ENCODE peak calls at places on chromosomes 2 and 18, in four cellular contexts. Y is endothelial cell of umbilical vein, M is right cardiac atrium, Q is Karpas-422. R is an unnamed sample.

GRCh38 chr2:241851325-241852115 is 7.2 kb downstream of the PDCD1 start:
- DNase-seq in Q (no peak), Y (no peak), M (no peak), R (no peak)

GRCh38 chr2:23042176-23042909 is 342.6 kb upstream of the KLHL29 start:
- DNase-seq in Y (no peak), M (peak; percentile 39), Q (no peak), R (peak; percentile 3)

GRCh38 chr18:56327171-56327885 is 311.1 kb downstream of the TXNL1 start:
- DNase-seq in Q (no peak), M (no peak), Y (no peak), R (no peak)

GRCh38 chr2:240374085-240374907 is 61.2 kb upstream of the GPC1 start:
- DNase-seq in Q (no peak), M (peak; percentile 81), Y (no peak), R (no peak)

GRCh38 chr2:85087541-85087940 is 45.7 kb upstream of the TCF7L1 start:
- DNase-seq in Q (no peak), M (no peak), Y (no peak), R (no peak)

GRCh38 chr2:217494572-217494971 is 508.2 kb downstream of the TNS1 start:
- DNase-seq in Y (no peak), Q (no peak), M (no peak), R (no peak)

GRCh38 chr2:235978022-235978421 is 190.2 kb downstream of the GBX2 start:
- DNase-seq in M (no peak), Q (no peak), Y (no peak), R (no peak)

GRCh38 chr2:26616864-26617135 is 24.4 kb downstream of the CIB4 start:
- DNase-seq in Y (no peak), Q (no peak), M (no peak), R (no peak)

GRCh38 chr2:180196419-180196977 is 189.4 kb upstream of the CWC22 start:
- DNase-seq in Q (no peak), Y (no peak), M (no peak), R (no peak)

GRCh38 chr2:73907840-73908452 is 15.1 kb downstream of the ACTG2 start:
- DNase-seq in Y (no peak), M (peak; percentile 23), Q (peak; percentile 85), R (peak; percentile 6)

GRCh38 chr2:2184549-2185249 is 146.4 kb downstream of the MYT1L start:
- DNase-seq in Q (no peak), Y (no peak), M (no peak), R (no peak)

GRCh38 chr2:177413703-177414102 is 21.1 kb downstream of the AGPS start:
- DNase-seq in M (no peak), Y (no peak), Q (no peak), R (no peak)

GRCh38 chr2:22517141-22517540 is 867.8 kb upstream of the KLHL29 start:
- DNase-seq in M (no peak), Q (no peak), Y (no peak), R (no peak)

GRCh38 chr2:168470880-168471475 is 14.9 kb downstream of the CERS6 start:
- DNase-seq in Y (no peak), Q (peak; percentile 67), M (no peak), R (no peak)

GRCh38 chr18:29163596-29163995 is 986.7 kb upstream of the CDH2 start:
- DNase-seq in Y (no peak), M (no peak), Q (no peak), R (no peak)

GRCh38 chr18:52343731-52344340 is 3.8 kb downstream of the DCC start:
- DNase-seq in Q (no peak), M (no peak), Y (no peak), R (no peak)

GRCh38 chr2:96116424-96116878 is at the start of gene ADRA2B:
- DNase-seq in Y (peak; percentile 19), Q (peak; percentile 66), M (peak; percentile 54), R (peak; percentile 77)

GRCh38 chr2:51995293-51995692 is 963.4 kb upstream of the NRXN1 start:
- DNase-seq in M (no peak), Q (no peak), Y (peak; percentile 3), R (no peak)

GRCh38 chr2:109341363-109341762 is 212.4 kb downstream of the SH3RF3 start:
- DNase-seq in Y (no peak), Q (no peak), M (no peak), R (no peak)

GRCh38 chr18:59613903-59614302 is 83.3 kb downstream of the CCBE1 start:
- DNase-seq in Q (no peak), M (no peak), Y (no peak), R (no peak)

GRCh38 chr2:15050483-15050882 is 418.0 kb downstream of the LRATD1 start:
- DNase-seq in Y (no peak), Q (no peak), M (no peak), R (no peak)

GRCh38 chr18:35178260-35178659 is 62.6 kb upstream of the ZNF397 start:
- DNase-seq in M (no peak), Q (peak; percentile 55), Y (no peak), R (no peak)

GRCh38 chr18:78494204-78494603 is 485.4 kb upstream of the SALL3 start:
- DNase-seq in Q (no peak), M (no peak), Y (no peak), R (no peak)

GRCh38 chr2:47735046-47735445 is 47.9 kb upstream of the MSH6 start:
- DNase-seq in Y (no peak), M (no peak), Q (no peak), R (no peak)

GRCh38 chr2:12931211-12931844 is 214.6 kb downstream of the TRIB2 start:
- DNase-seq in Y (peak; percentile 59), M (no peak), Q (peak; percentile 53), R (no peak)

GRCh38 chr2:54384301-54385035 is 71.7 kb upstream of the SPTBN1 start:
- DNase-seq in Q (no peak), Y (no peak), M (no peak), R (peak; percentile 47)

GRCh38 chr18:28040216-28040615 is 136.7 kb downstream of the CDH2 start:
- DNase-seq in Y (no peak), Q (no peak), M (no peak), R (no peak)
- H3K4me1 ChIP-seq in Y (peaks cover 15% of the 10 kb centered on the region), Q (no peaks in the 10 kb centered on the region), M (peaks cover 3% of the 10 kb centered on the region), R (no peaks in the 10 kb centered on the region)

DNA sequence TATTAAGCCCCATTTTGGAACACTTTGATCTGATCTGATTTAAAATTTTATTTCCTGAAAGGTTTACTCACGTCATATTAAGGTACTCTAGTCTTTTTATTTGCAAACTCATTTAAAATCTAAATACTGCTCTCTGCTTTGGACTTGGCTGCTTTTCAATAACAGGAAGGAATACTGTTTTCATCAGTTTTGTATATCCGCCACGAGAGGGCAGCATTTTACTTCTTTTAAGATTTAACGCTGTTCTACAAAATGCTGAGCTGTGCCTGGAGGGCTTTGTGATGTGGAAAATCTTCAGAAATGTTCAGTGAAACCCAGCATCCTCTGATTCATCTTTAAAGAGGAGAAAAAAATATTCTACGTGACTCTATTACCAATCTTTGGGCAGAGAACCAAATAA is 37.5 kb upstream of the SLC38A11 start:
- DNase-seq in Q (peak; percentile 87), M (peak; percentile 15), Y (peak; percentile 71), R (peak; percentile 63)
- H3K4me3 ChIP-seq in Q (no peak overlapping the region), M (no peak overlapping the region), Y (no peak overlapping the region), R (no peak overlapping the region)

GRCh38 chr18:24006731-24007308 is 7.7 kb upstream of the TTC39C start:
- DNase-seq in Q (no peak), Y (no peak), M (no peak), R (no peak)

GRCh38 chr18:24011095-24011917 is 3.2 kb upstream of the TTC39C start:
- DNase-seq in Q (no peak), Y (no peak), M (no peak), R (no peak)

GRCh38 chr18:24010673-24011072 is 3.9 kb upstream of the TTC39C start:
- DNase-seq in Y (no peak), M (no peak), Q (no peak), R (no peak)

GRCh38 chr18:24009651-24010333 is 4.8 kb upstream of the TTC39C start:
- DNase-seq in M (no peak), Q (no peak), Y (no peak), R (no peak)

DNA sequence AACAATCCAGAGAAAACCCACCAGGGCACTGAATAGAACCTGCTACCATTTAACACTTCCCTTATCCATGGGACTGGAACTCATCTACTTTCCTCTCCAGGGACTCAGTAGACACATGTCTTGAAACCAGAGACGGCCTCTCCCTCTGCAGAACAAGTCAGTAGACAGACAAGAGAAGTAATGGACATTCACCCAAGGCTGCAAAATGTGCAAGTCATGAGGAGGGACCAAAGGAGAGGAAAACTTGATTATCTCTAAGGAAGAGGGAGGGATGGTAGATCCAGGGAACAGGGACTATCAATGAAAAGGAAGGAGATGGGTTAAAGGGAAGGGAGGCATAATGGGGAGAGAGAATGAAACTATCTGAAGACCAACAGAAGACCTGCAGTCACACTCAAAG is 5.3 kb upstream of the TTC39C start:
- DNase-seq in Y (no peak), Q (no peak), M (no peak), R (no peak)
- H3K27ac ChIP-seq in Y (no peak overlapping the region), Q (no peak overlapping the region), M (no peak overlapping the region), R (no peak overlapping the region)

DNA sequence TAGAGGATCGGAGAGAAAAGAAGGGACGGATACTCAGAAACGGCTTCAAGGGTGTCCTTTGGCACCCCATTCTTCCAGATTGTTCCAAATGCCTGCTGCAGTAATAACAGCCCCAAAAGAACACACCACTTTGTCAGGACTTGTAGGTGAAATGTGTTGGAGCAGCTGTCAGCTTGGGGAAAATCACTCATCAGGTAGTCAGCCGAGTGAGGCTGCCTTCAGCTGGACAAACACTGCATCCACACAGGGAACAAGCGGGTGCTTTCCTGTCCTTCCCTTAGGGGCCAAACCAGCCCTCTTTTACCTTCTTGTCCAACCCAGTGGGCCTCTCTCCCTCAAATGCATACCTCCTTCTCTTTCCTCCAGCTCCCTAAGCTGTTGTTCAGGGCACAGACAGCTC is 48.2 kb downstream of the BCL11A start:
- DNase-seq in Y (no peak), Q (no peak), M (no peak), R (no peak)
- H3K4me1 ChIP-seq in Y (no peaks in the 10 kb centered on the region), Q (peaks cover 89% of the 10 kb centered on the region), M (peaks cover 6% of the 10 kb centered on the region), R (no peaks in the 10 kb centered on the region)

GRCh38 chr18:26545737-26546136 is 2.6 kb downstream of the KCTD1 start:
- DNase-seq in Q (no peak), M (no peak), Y (no peak), R (no peak)

GRCh38 chr18:26546170-26546874 is 2.0 kb downstream of the KCTD1 start:
- DNase-seq in Y (peak; percentile 46), Q (no peak), M (no peak), R (no peak)

GRCh38 chr18:26545335-26545734 is 3.0 kb downstream of the KCTD1 start:
- DNase-seq in Q (no peak), M (no peak), Y (no peak), R (no peak)

GRCh38 chr18:26543368-26543767 is 5.0 kb downstream of the KCTD1 start:
- DNase-seq in Y (no peak), M (no peak), Q (no peak), R (no peak)

GRCh38 chr18:26544459-26544858 is 3.9 kb downstream of the KCTD1 start:
- DNase-seq in Y (no peak), M (no peak), Q (no peak), R (no peak)
- H3K4me3 ChIP-seq in Y (no peak overlapping the region), M (peak overlapping the region; percentile 30), Q (no peak overlapping the region), R (no peak overlapping the region)

DNA sequence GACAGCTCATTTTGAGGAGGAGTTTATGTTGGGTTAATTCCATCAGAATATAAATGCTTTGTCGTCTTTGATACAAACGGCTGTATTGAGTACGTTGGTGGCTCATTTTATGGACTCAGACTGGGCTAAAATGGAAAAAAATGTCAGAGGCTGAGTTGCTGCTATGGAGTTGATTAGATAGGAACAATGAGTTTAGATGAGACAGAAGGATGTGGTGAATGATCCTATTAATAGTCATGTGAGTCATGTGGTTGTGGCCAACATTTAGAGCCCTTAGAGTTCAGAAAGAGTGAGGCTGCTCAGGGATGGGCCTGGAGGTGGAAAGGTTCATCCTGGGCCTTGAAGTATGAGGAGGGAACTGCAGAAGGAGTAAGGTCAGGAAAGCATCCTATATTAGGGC is 434.2 kb downstream of the MEIS1 start:
- DNase-seq in M (no peak), Y (peak; percentile 58), Q (no peak), R (no peak)
- H3K27ac ChIP-seq in M (no peak overlapping the region), Y (no peak overlapping the region), Q (no peak overlapping the region), R (no peak overlapping the region)

GRCh38 chr18:44744206-44745180 is 63.8 kb downstream of the SETBP1 start:
- DNase-seq in Q (no peak), M (peak; percentile 28), Y (no peak), R (peak; percentile 44)
- H3K4me1 ChIP-seq in Q (no peaks in the 10 kb centered on the region), M (peaks cover 8% of the 10 kb centered on the region), Y (no peaks in the 10 kb centered on the region), R (peaks cover 34% of the 10 kb centered on the region)